ENCODE peak calls at places on chromosomes 6 and 20, in four cellular contexts. T is brain microvascular endothelial cell, H is cardiac muscle cell, U is body of pancreas. O is an unnamed sample.

GRCh38 chr6:124530926-124531325 is 431.3 kb upstream of the RNF217 start:
- DNase-seq in T (no peak), H (no peak), U (no peak), O (no peak)

GRCh38 chr6:121522265-121522664 is 86.8 kb downstream of the GJA1 start:
- DNase-seq in U (no peak), H (peak), T (peak), O (no peak)

GRCh38 chr6:33692078-33692759 is 19.3 kb downstream of the UQCC2 start:
- DNase-seq in H (peak), T (no peak), U (no peak), O (no peak)

GRCh38 chr6:21556968-21557721 is 36.4 kb upstream of the SOX4 start:
- DNase-seq in T (no peak), H (no peak), U (peak), O (no peak)

GRCh38 chr6:165804331-165805066 is 141.5 kb upstream of the PDE10A start:
- DNase-seq in H (peak), U (no peak), T (peak), O (no peak)

GRCh38 chr6:33249732-33250625 is 21.7 kb downstream of the VPS52 start:
- DNase-seq in U (peak), H (peak), T (peak), O (no peak)

GRCh38 chr6:91317247-91317646 is 730.4 kb upstream of the MAP3K7 start:
- DNase-seq in H (no peak), U (no peak), T (no peak), O (no peak)

GRCh38 chr6:118697554-118697953 is 46.2 kb upstream of the CEP85L start:
- DNase-seq in H (no peak), T (no peak), U (no peak), O (no peak)

GRCh38 chr6:72524011-72524645 is 97.7 kb upstream of the KCNQ5 start:
- DNase-seq in U (no peak), H (no peak), T (no peak), O (no peak)

GRCh38 chr6:157669747-157670216 is 153.3 kb upstream of the SNX9 start:
- DNase-seq in T (peak), H (peak), U (peak), O (peak)

GRCh38 chr6:107069631-107070548 is 41.9 kb downstream of the MTRES1 start:
- DNase-seq in H (no peak), T (no peak), U (no peak), O (no peak)
- H3K4me3 ChIP-seq in H (no peak), T (no peak), U (no peak), O (no peak)

GRCh38 chr6:160774399-160774798 is 72.4 kb downstream of the PLG start:
- DNase-seq in T (no peak), U (no peak), H (no peak), O (no peak)
- H3K4me3 ChIP-seq in T (no peak), U (no peak), H (no peak), O (no peak)

GRCh38 chr6:142501795-142502194 is 200.0 kb downstream of the ADGRG6 start:
- DNase-seq in H (no peak), U (no peak), T (no peak), O (no peak)

GRCh38 chr6:142500265-142500786 is 198.5 kb downstream of the ADGRG6 start:
- DNase-seq in U (no peak), T (no peak), H (peak), O (no peak)
- H3K4me3 ChIP-seq in U (no peak), T (no peak), H (no peak), O (no peak)

DNA sequence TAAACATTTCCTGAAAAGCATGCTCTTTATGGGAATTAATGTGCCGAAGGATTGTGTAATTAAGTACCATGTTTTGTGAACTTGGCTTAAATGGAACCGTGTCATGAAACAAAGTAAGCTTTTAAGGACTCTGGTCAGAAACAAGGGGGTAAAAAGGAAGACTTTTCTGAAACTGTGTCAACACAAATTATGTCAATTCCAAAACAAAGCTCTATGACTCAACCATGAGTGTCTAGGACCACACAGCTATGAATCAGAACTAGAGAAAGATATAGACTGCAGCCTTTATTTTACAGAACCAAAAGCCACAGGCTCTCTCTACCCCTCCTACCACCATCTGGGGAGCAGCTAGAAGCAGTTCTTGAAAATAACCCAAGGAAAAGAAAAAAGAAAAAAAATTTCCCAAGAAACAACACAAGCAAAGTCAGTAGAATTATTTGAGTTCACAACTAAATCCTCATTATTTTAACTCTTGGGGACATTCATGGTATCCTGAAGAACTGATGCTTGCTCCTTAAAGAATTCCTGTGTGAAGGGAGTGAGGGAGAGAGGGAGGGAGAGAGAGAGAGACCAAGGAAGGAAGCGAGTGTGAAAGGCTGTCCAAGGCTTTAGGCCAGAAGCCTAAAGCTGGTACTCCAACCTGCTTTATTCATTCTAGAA is 81.9 kb downstream of the ZMYND8 start:
- DNase-seq in U (peak), H (peak), T (peak), O (peak)
- H3K4me3 ChIP-seq in U (no peak), H (no peak), T (no peak), O (no peak)

GRCh38 chr6:71107935-71108420 is 151.1 kb upstream of the B3GAT2 start:
- DNase-seq in T (peak), U (peak), H (peak), O (no peak)
- H3K4me3 ChIP-seq in T (peak), U (no peak), H (no peak), O (no peak)

GRCh38 chr20:32357869-32358631 is at the start of gene ASXL1:
- DNase-seq in T (peak), H (peak), U (peak), O (peak)

GRCh38 chr20:32359633-32360332 is 1.7 kb downstream of the ASXL1 start:
- DNase-seq in U (no peak), H (peak), T (peak), O (no peak)

GRCh38 chr20:32358632-32358882 is 426 bp downstream of the ASXL1 start:
- DNase-seq in T (no peak), U (no peak), H (no peak), O (no peak)

GRCh38 chr20:32358883-32359632 is 927 bp downstream of the ASXL1 start:
- DNase-seq in H (peak), U (peak), T (peak), O (peak)

GRCh38 chr20:32360333-32360634 is 2.2 kb downstream of the ASXL1 start:
- DNase-seq in T (no peak), H (no peak), U (no peak), O (no peak)
- H3K4me3 ChIP-seq in T (peak), H (peak), U (peak), O (no peak)